ENCODE peak calls at places on chromosomes 11 and 22, in five cellular contexts. D is CD4-positive, alpha-beta memory T cell; S is aorta; I is fibroblast of lung; G is K562. W is an unnamed sample. For H3K4me1, the result is how much of the 10 kb centered on the place peaks cover.

GRCh38 chr22:47621253-47621652 is 858.8 kb downstream of the TBC1D22A start:
- DNase-seq in G (no peak), I (no peak), D (no peak), S (no peak), W (no peak)

GRCh38 chr11:4156571-4156970 is 62.0 kb downstream of the RRM1 start:
- DNase-seq in I (no peak), G (no peak), D (no peak), S (no peak), W (no peak)

GRCh38 chr22:47091241-47091691 is 328.8 kb downstream of the TBC1D22A start:
- DNase-seq in S (no peak), D (no peak), I (no peak), G (peak), W (peak)

GRCh38 chr11:94641167-94641761 is 74.1 kb downstream of the PIWIL4 start:
- DNase-seq in S (no peak), I (no peak), D (no peak), G (no peak), W (no peak)

GRCh38 chr11:11037162-11037732 is 179.4 kb upstream of the ZBED5 start:
- DNase-seq in D (no peak), S (no peak), I (no peak), G (no peak), W (no peak)

GRCh38 chr22:33605201-33605600 is 315.1 kb downstream of the LARGE1 start:
- DNase-seq in S (no peak), G (no peak), I (no peak), D (no peak), W (no peak)

GRCh38 chr11:23164022-23164421 is 303.7 kb upstream of the CCDC179 start:
- DNase-seq in S (no peak), D (no peak), I (no peak), G (no peak), W (no peak)

GRCh38 chr22:33126881-33127280 is 68.7 kb upstream of the SYN3 start:
- DNase-seq in I (no peak), G (no peak), D (no peak), S (no peak), W (no peak)

GRCh38 chr11:116513894-116514293 is 258.9 kb downstream of the BUD13 start:
- DNase-seq in D (no peak), I (peak), G (peak), S (no peak), W (peak)

GRCh38 chr11:44779736-44780520 is 53.2 kb downstream of the TSPAN18 start:
- DNase-seq in I (no peak), G (no peak), D (no peak), S (no peak), W (no peak)

GRCh38 chr11:117188620-117189081 is 10.1 kb downstream of the SIDT2 start:
- DNase-seq in D (no peak), I (no peak), G (no peak), S (peak), W (no peak)

GRCh38 chr11:128493570-128493965 is 93.8 kb downstream of the ETS1 start:
- DNase-seq in I (peak), G (no peak), S (no peak), D (no peak), W (no peak)
- H3K4me1 ChIP-seq in I (half or more), G (under half), S (under half), D (half or more), W (half or more)

GRCh38 chr11:19666951-19667350 is 45.7 kb upstream of the NAV2 start:
- DNase-seq in D (no peak), G (no peak), S (no peak), I (no peak), W (no peak)

GRCh38 chr11:19660076-19660475 is 52.6 kb upstream of the NAV2 start:
- DNase-seq in I (peak), S (no peak), D (no peak), G (peak), W (no peak)

GRCh38 chr11:19669511-19669910 is 43.1 kb upstream of the NAV2 start:
- DNase-seq in D (no peak), I (no peak), G (no peak), S (no peak), W (no peak)

GRCh38 chr11:19661827-19662226 is 50.8 kb upstream of the NAV2 start:
- DNase-seq in S (no peak), D (no peak), G (no peak), I (no peak), W (no peak)

GRCh38 chr11:19664896-19665548 is 47.6 kb upstream of the NAV2 start:
- DNase-seq in S (no peak), D (no peak), I (peak), G (no peak), W (no peak)
- H3K27ac ChIP-seq in S (no peak), D (no peak), I (no peak), G (no peak), W (no peak)

GRCh38 chr22:36731916-36732315 is 28.4 kb upstream of the CACNG2 start:
- DNase-seq in I (no peak), D (no peak), G (no peak), S (no peak), W (no peak)
- H3K4me1 ChIP-seq in I (under half), D (under half), G (under half), S (under half), W (under half)

DNA sequence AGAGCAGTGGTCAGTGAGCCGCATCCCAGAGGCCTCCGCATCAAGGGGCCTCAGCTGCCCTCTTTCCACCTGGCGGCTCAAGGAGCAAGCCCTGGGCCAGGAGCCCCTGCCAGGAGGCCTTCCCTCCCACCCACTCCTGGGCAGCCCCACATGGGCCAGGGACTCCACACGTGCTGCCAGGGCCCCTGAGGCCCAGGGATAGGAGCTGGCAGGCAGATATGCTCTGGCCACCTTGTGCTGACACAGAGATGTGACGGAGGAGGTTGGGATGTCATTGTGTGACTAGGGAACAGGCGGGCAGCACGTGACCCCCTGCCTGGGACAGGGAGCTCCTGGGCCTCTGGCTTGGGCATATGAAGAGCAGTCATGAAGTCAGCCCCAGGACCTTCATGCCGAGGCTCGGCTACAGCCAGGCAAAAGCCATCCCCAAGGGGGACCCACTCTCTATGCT is 77.9 kb downstream of the PIWIL3 start:
- DNase-seq in G (no peak), I (no peak), S (no peak), D (no peak), W (no peak)
- H3K27ac ChIP-seq in G (no peak), I (no peak), S (no peak), D (no peak), W (no peak)

GRCh38 chr22:44954113-44954512 is 55.7 kb downstream of the PHF21B start:
- DNase-seq in G (no peak), D (no peak), S (no peak), I (no peak), W (no peak)

GRCh38 chr22:44955102-44955501 is 54.7 kb downstream of the PHF21B start:
- DNase-seq in I (no peak), S (no peak), G (no peak), D (no peak), W (no peak)

GRCh38 chr22:44952863-44953790 is 56.7 kb downstream of the PHF21B start:
- DNase-seq in D (no peak), S (no peak), G (no peak), I (no peak), W (no peak)

GRCh38 chr22:44957267-44957905 is 52.4 kb downstream of the PHF21B start:
- DNase-seq in S (no peak), D (no peak), I (no peak), G (no peak), W (no peak)

DNA sequence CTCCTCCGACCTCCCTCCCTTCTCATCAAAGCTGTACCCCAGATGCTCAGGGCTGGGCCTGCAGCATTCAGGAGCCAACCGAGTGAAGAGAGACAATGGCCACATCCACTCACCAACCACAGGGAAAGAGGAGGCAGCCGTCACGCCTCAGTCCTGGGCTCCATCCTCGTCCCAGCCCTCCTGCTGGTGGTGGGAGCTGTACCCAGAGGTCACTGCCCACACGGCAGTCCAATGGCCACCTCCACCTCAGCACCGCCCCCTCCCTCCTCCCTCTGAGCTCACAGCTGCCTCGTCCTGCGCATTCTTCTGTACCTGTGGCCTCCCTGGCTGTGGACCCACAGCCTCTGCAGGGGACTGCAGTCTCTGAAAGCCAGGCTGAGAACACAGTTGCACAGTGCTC is 53.0 kb downstream of the PHF21B start:
- DNase-seq in S (no peak), G (no peak), D (no peak), I (no peak), W (no peak)
- H3K4me1 ChIP-seq in S (under half), G (under half), D (under half), I (under half), W (under half)

GRCh38 chr11:118434553-118435232 is 1.6 kb upstream of the KMT2A start:
- DNase-seq in I (peak), D (peak), S (no peak), G (peak), W (peak)
- H3K27ac ChIP-seq in I (no peak), D (peak), S (no peak), G (peak), W (peak)

DNA sequence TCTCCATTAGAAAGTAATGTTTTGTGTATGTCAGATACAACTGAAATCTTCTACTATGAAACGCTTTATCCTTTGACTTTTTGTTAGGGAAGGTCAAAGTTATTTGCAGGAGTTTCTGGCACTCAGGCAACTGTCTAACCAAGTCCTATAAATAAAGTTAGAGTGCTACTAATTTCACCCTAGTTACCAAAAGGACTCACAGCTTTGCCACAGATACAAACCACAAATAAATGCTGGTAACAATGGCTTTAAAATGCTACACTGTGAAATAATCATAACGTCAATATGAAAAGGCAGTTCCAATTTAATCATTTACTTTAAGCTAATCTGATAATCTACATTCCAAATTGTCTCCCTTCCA is 124.3 kb downstream of the RBFOX2 start:
- DNase-seq in D (no peak), G (no peak), I (no peak), S (no peak), W (no peak)
- H3K4me1 ChIP-seq in D (under half), G (under half), I (under half), S (under half), W (under half)

W was measured in CD4-positive, CD25-positive, alpha-beta regulatory T cell.